ENCODE peak calls at places on chromosomes 3 and 15, in four cellular contexts. One of them, this sample, is unnamed.
A peak's percentile ranks its signal among the peaks of the same experiment; 100 is the strongest.

GRCh38 chr3:13021141-13021933 is 51.9 kb downstream of the IQSEC1 start:
- DNase-seq in WTC11: no peak
- DNase-seq in NCI-H524: peak; percentile 79
- DNase-seq in activated T-cell treated with anti-CD3 and anti-CD28 coated beads for 1 hour: no peak
- DNase-seq in this sample: no peak

GRCh38 chr3:129016366-129016724 is 15.2 kb downstream of the EFCC1 start:
- DNase-seq in WTC11: no peak
- DNase-seq in NCI-H524: peak; percentile 53
- DNase-seq in activated T-cell treated with anti-CD3 and anti-CD28 coated beads for 1 hour: peak; percentile 45
- DNase-seq in this sample: no peak

GRCh38 chr3:128946411-128946810 is 47.5 kb downstream of the CFAP92 start:
- DNase-seq in WTC11: no peak
- DNase-seq in NCI-H524: no peak
- DNase-seq in activated T-cell treated with anti-CD3 and anti-CD28 coated beads for 1 hour: no peak
- DNase-seq in this sample: no peak

GRCh38 chr3:12750223-12750622 is 8.8 kb downstream of the TMEM40 start:
- DNase-seq in WTC11: no peak
- DNase-seq in NCI-H524: no peak
- DNase-seq in activated T-cell treated with anti-CD3 and anti-CD28 coated beads for 1 hour: no peak
- DNase-seq in this sample: no peak

GRCh38 chr3:152589644-152590043 is 245.3 kb upstream of the P2RY1 start:
- DNase-seq in WTC11: no peak
- DNase-seq in NCI-H524: no peak
- DNase-seq in activated T-cell treated with anti-CD3 and anti-CD28 coated beads for 1 hour: no peak
- DNase-seq in this sample: no peak

GRCh38 chr3:136171097-136171542 is 25.0 kb downstream of the MSL2 start:
- DNase-seq in WTC11: no peak
- DNase-seq in NCI-H524: no peak
- DNase-seq in activated T-cell treated with anti-CD3 and anti-CD28 coated beads for 1 hour: no peak
- DNase-seq in this sample: no peak

GRCh38 chr3:71650372-71650771 is 66.8 kb upstream of the FOXP1 start:
- DNase-seq in WTC11: no peak
- DNase-seq in NCI-H524: no peak
- DNase-seq in activated T-cell treated with anti-CD3 and anti-CD28 coated beads for 1 hour: no peak
- DNase-seq in this sample: no peak

GRCh38 chr15:101449471-101450425 is 39.8 kb downstream of the PCSK6 start:
- DNase-seq in WTC11: no peak
- DNase-seq in NCI-H524: no peak
- DNase-seq in activated T-cell treated with anti-CD3 and anti-CD28 coated beads for 1 hour: no peak
- DNase-seq in this sample: no peak

GRCh38 chr3:14392231-14392630 is 10.2 kb upstream of the SLC6A6 start:
- DNase-seq in WTC11: peak; percentile 36
- DNase-seq in NCI-H524: no peak
- DNase-seq in activated T-cell treated with anti-CD3 and anti-CD28 coated beads for 1 hour: no peak
- DNase-seq in this sample: no peak

GRCh38 chr15:90496791-90497190 is 32.9 kb upstream of the CRTC3 start:
- DNase-seq in WTC11: no peak
- DNase-seq in NCI-H524: peak; percentile 82
- DNase-seq in activated T-cell treated with anti-CD3 and anti-CD28 coated beads for 1 hour: no peak
- DNase-seq in this sample: no peak

GRCh38 chr3:155701882-155702465 is 42.9 kb downstream of the PLCH1 start:
- DNase-seq in WTC11: no peak
- DNase-seq in NCI-H524: peak; percentile 20
- DNase-seq in activated T-cell treated with anti-CD3 and anti-CD28 coated beads for 1 hour: no peak
- DNase-seq in this sample: peak; percentile 22

GRCh38 chr3:141241248-141242034 is 9.8 kb downstream of the PXYLP1 start:
- DNase-seq in WTC11: no peak
- DNase-seq in NCI-H524: no peak
- DNase-seq in activated T-cell treated with anti-CD3 and anti-CD28 coated beads for 1 hour: no peak
- DNase-seq in this sample: no peak

GRCh38 chr15:48459571-48460461 is 128.6 kb downstream of the DUT start:
- DNase-seq in WTC11: no peak
- DNase-seq in NCI-H524: no peak
- DNase-seq in activated T-cell treated with anti-CD3 and anti-CD28 coated beads for 1 hour: no peak
- DNase-seq in this sample: no peak

GRCh38 chr3:53038679-53039375 is 7.0 kb downstream of the SFMBT1 start:
- DNase-seq in WTC11: no peak
- DNase-seq in NCI-H524: no peak
- DNase-seq in activated T-cell treated with anti-CD3 and anti-CD28 coated beads for 1 hour: no peak
- DNase-seq in this sample: no peak

This sample was measured in HEK293T.